ENCODE peak calls at places on chromosomes 1 and 21, in four cellular contexts. One of them, this sample, is unnamed. For H3K4me1 and H3K9me3, the result is how much of the 10 kb centered on the place peaks cover.

GRCh38 chr1:53392460-53392859 is 64.6 kb upstream of the LRP8 start:
- DNase-seq in hepatocyte: no peak
- DNase-seq in right lobe of liver: no peak
- DNase-seq in psoas muscle: no peak
- DNase-seq in this sample: no peak

GRCh38 chr1:99606306-99606705 is 39.6 kb upstream of the PALMD start:
- DNase-seq in psoas muscle: no peak
- DNase-seq in right lobe of liver: no peak
- DNase-seq in hepatocyte: no peak
- DNase-seq in this sample: no peak

GRCh38 chr1:16617101-16617727 is 3.9 kb upstream of the NBPF1 start:
- DNase-seq in right lobe of liver: peak
- DNase-seq in psoas muscle: no peak
- DNase-seq in hepatocyte: no peak
- DNase-seq in this sample: no peak

GRCh38 chr1:38009088-38009840 is 3.3 kb upstream of the UTP11 start:
- DNase-seq in hepatocyte: peak
- DNase-seq in right lobe of liver: no peak
- DNase-seq in psoas muscle: peak
- DNase-seq in this sample: peak

GRCh38 chr1:33470495-33471012 is 1.9 kb upstream of the ZSCAN20 start:
- DNase-seq in right lobe of liver: peak
- DNase-seq in psoas muscle: peak
- DNase-seq in hepatocyte: peak
- DNase-seq in this sample: peak

GRCh38 chr1:94275116-94275515 is 37.7 kb upstream of the ARHGAP29 start:
- DNase-seq in psoas muscle: no peak
- DNase-seq in hepatocyte: no peak
- DNase-seq in right lobe of liver: no peak
- DNase-seq in this sample: no peak

GRCh38 chr1:162548170-162548569 is 13.4 kb upstream of the UAP1 start:
- DNase-seq in right lobe of liver: no peak
- DNase-seq in psoas muscle: peak
- DNase-seq in hepatocyte: peak
- DNase-seq in this sample: peak

GRCh38 chr1:67683736-67684525 is 1.1 kb upstream of the GADD45A start:
- DNase-seq in psoas muscle: no peak
- DNase-seq in hepatocyte: no peak
- DNase-seq in right lobe of liver: no peak
- DNase-seq in this sample: peak

GRCh38 chr1:156896490-156897033 is 3.0 kb downstream of the PEAR1 start:
- DNase-seq in psoas muscle: no peak
- DNase-seq in hepatocyte: peak
- DNase-seq in right lobe of liver: no peak
- DNase-seq in this sample: peak

GRCh38 chr21:33943293-33943692 is 27.7 kb upstream of the ATP5PO start:
- DNase-seq in right lobe of liver: no peak
- DNase-seq in psoas muscle: no peak
- DNase-seq in hepatocyte: no peak
- DNase-seq in this sample: no peak

GRCh38 chr1:101697057-101697456 is 299.7 kb downstream of the OLFM3 start:
- DNase-seq in right lobe of liver: no peak
- DNase-seq in psoas muscle: no peak
- DNase-seq in hepatocyte: no peak
- DNase-seq in this sample: no peak

GRCh38 chr1:51252366-51252765 is 16.3 kb downstream of the RNF11 start:
- DNase-seq in hepatocyte: no peak
- DNase-seq in right lobe of liver: no peak
- DNase-seq in psoas muscle: no peak
- DNase-seq in this sample: no peak

GRCh38 chr1:87206444-87206843 is 122.2 kb upstream of the LMO4 start:
- DNase-seq in right lobe of liver: no peak
- DNase-seq in psoas muscle: no peak
- DNase-seq in hepatocyte: no peak
- DNase-seq in this sample: no peak

GRCh38 chr1:37497832-37498231 is 16.7 kb downstream of the MEAF6 start:
- DNase-seq in right lobe of liver: peak
- DNase-seq in hepatocyte: no peak
- DNase-seq in psoas muscle: no peak
- DNase-seq in this sample: no peak

GRCh38 chr1:125065092-125065820 is 3880.5 kb downstream of the SRGAP2C start:
- DNase-seq in hepatocyte: no peak
- DNase-seq in right lobe of liver: peak
- DNase-seq in psoas muscle: no peak
- DNase-seq in this sample: no peak

GRCh38 chr21:31132574-31133242 is 94.4 kb upstream of the KRTAP19-8 start:
- DNase-seq in hepatocyte: no peak
- DNase-seq in right lobe of liver: no peak
- DNase-seq in psoas muscle: no peak
- DNase-seq in this sample: peak

GRCh38 chr1:202952818-202953217 is 5.3 kb downstream of the ADIPOR1 start:
- DNase-seq in hepatocyte: no peak
- DNase-seq in psoas muscle: no peak
- DNase-seq in right lobe of liver: peak
- DNase-seq in this sample: peak

GRCh38 chr1:20702416-20702815 is 15.4 kb downstream of the KIF17 start:
- DNase-seq in hepatocyte: no peak
- DNase-seq in right lobe of liver: no peak
- DNase-seq in psoas muscle: no peak
- DNase-seq in this sample: no peak

GRCh38 chr21:46152939-46153258 is 2.5 kb downstream of the FTCD start:
- DNase-seq in right lobe of liver: peak
- DNase-seq in hepatocyte: no peak
- DNase-seq in psoas muscle: peak
- DNase-seq in this sample: no peak

GRCh38 chr1:31228986-31229385 is 10.7 kb downstream of the NKAIN1 start:
- DNase-seq in psoas muscle: no peak
- DNase-seq in hepatocyte: no peak
- DNase-seq in right lobe of liver: no peak
- DNase-seq in this sample: no peak

GRCh38 chr1:79293611-79294010 is 287.1 kb upstream of the ADGRL4 start:
- DNase-seq in right lobe of liver: no peak
- DNase-seq in psoas muscle: no peak
- DNase-seq in hepatocyte: no peak
- DNase-seq in this sample: no peak

GRCh38 chr1:17167783-17168479 is 37.0 kb upstream of the PADI1 start:
- DNase-seq in right lobe of liver: no peak
- DNase-seq in hepatocyte: no peak
- DNase-seq in psoas muscle: no peak
- DNase-seq in this sample: peak

GRCh38 chr1:95685091-95685490 is 451.1 kb downstream of the RWDD3 start:
- DNase-seq in hepatocyte: no peak
- DNase-seq in psoas muscle: no peak
- DNase-seq in right lobe of liver: no peak
- DNase-seq in this sample: no peak

GRCh38 chr1:157944666-157945280 is 48.7 kb upstream of the KIRREL1 start:
- DNase-seq in hepatocyte: peak
- DNase-seq in psoas muscle: no peak
- DNase-seq in right lobe of liver: no peak
- DNase-seq in this sample: no peak

GRCh38 chr1:157952601-157953000 is 40.8 kb upstream of the KIRREL1 start:
- DNase-seq in psoas muscle: no peak
- DNase-seq in right lobe of liver: no peak
- DNase-seq in hepatocyte: no peak
- DNase-seq in this sample: no peak

GRCh38 chr1:157951219-157951618 is 42.2 kb upstream of the KIRREL1 start:
- DNase-seq in right lobe of liver: no peak
- DNase-seq in hepatocyte: peak
- DNase-seq in psoas muscle: no peak
- DNase-seq in this sample: no peak

GRCh38 chr1:157948547-157949152 is 44.8 kb upstream of the KIRREL1 start:
- DNase-seq in psoas muscle: no peak
- DNase-seq in hepatocyte: peak
- DNase-seq in right lobe of liver: no peak
- DNase-seq in this sample: peak
- TF ChIP-seq CTCF in psoas muscle: no peak
- TF ChIP-seq CTCF in hepatocyte: peak
- TF ChIP-seq CTCF in right lobe of liver: peak
- TF ChIP-seq CTCF in this sample: peak

DNA sequence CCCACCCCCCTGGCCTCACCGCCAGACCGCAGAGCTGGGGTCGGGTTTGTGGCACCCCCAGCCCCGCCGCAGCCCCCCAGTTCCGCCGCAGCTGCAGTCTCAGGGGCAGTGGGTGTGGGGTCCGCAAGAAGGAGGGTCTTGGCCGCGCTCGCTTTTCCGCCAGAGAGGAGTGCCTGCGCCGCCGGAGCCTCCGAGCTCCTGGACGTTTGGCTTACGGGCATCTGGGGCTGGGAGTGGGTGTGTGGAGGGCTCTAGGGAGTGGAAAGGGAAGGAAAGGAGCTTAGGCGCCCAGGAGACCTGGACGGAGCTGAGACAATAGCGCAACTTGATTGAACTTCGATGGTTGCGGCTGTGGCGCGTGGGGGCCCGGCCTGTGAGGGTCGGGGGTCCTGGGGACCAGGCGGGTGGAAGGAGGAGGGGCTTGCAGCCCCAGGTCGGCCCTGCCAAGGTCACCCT is 88.8 kb upstream of the IPO9 start:
- DNase-seq in psoas muscle: no peak
- DNase-seq in right lobe of liver: no peak
- DNase-seq in hepatocyte: peak
- DNase-seq in this sample: no peak
- H3K4me1 ChIP-seq in psoas muscle: under half
- H3K4me1 ChIP-seq in right lobe of liver: under half
- H3K4me1 ChIP-seq in hepatocyte: under half
- H3K4me1 ChIP-seq in this sample: half or more

GRCh38 chr1:179474713-179475112 is 101.0 kb downstream of the NPHS2 start:
- DNase-seq in hepatocyte: no peak
- DNase-seq in psoas muscle: no peak
- DNase-seq in right lobe of liver: no peak
- DNase-seq in this sample: no peak

GRCh38 chr1:179478370-179478769 is 97.4 kb downstream of the NPHS2 start:
- DNase-seq in hepatocyte: no peak
- DNase-seq in psoas muscle: no peak
- DNase-seq in right lobe of liver: no peak
- DNase-seq in this sample: no peak

GRCh38 chr1:179476484-179476883 is 99.3 kb downstream of the NPHS2 start:
- DNase-seq in hepatocyte: no peak
- DNase-seq in right lobe of liver: no peak
- DNase-seq in psoas muscle: no peak
- DNase-seq in this sample: no peak
- H3K9me3 ChIP-seq in hepatocyte: under half
- H3K9me3 ChIP-seq in right lobe of liver: under half
- H3K9me3 ChIP-seq in psoas muscle: under half
- H3K9me3 ChIP-seq in this sample: under half

DNA sequence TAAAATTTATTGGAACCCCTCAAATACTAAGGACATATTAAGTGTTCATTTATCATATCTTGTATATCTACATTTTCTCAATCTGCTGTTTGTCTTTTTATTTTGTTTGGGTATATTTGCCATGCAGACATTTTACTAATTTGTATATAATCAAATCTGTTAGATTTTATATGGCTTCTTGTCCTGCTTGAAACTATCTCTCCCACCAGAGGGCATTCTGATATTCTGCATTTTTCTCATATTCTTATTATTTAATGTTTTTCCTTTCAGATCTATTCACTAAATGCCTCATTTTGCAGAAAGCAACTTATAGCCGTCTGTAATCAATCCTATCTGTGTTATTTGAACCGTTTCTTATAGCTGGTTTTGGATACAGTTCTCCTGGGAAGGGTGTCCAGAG is 745.5 kb downstream of the LRRIQ3 start:
- DNase-seq in psoas muscle: no peak
- DNase-seq in right lobe of liver: no peak
- DNase-seq in hepatocyte: no peak
- DNase-seq in this sample: no peak
- TF ChIP-seq CTCF in psoas muscle: no peak
- TF ChIP-seq CTCF in right lobe of liver: no peak
- TF ChIP-seq CTCF in hepatocyte: peak
- TF ChIP-seq CTCF in this sample: no peak

GRCh38 chr1:220807726-220808125 is 21.0 kb downstream of the MTARC1 start:
- DNase-seq in hepatocyte: no peak
- DNase-seq in psoas muscle: no peak
- DNase-seq in right lobe of liver: no peak
- DNase-seq in this sample: no peak
- H3K4me1 ChIP-seq in hepatocyte: under half
- H3K4me1 ChIP-seq in psoas muscle: under half
- H3K4me1 ChIP-seq in right lobe of liver: under half
- H3K4me1 ChIP-seq in this sample: under half

DNA sequence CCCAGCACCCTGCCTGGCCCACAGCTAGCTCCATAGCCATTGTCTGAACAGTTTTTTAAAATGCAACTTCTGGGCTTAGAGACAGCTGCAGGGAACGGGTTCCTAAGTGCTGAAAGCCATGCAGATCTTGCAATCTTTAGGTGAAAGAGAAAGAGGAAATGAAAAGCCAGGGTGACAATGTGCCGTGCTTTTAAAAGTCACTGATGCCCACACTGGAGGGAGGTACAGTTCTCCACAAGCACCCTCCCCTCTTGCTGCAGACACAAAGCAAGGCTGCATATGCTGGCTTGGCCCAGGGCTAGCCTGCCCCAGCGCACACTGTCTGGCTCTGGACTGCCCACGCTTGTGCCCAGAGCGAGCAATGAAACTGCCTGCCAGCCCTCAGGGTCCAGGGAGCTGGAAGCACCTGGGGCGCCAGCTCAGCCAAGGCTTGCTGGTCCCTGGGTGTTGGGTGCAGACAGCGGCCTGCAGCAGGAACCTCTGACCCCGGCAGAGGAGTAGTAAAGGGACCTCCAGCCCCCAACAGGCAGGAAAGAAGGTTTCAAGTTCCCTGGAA is 70.4 kb downstream of the AJAP1 start:
- DNase-seq in hepatocyte: no peak
- DNase-seq in psoas muscle: no peak
- DNase-seq in right lobe of liver: no peak
- DNase-seq in this sample: no peak
- H3K9me3 ChIP-seq in hepatocyte: under half
- H3K9me3 ChIP-seq in psoas muscle: under half
- H3K9me3 ChIP-seq in right lobe of liver: under half
- H3K9me3 ChIP-seq in this sample: under half

GRCh38 chr1:43074709-43075108 is 97.4 kb downstream of the EBNA1BP2 start:
- DNase-seq in right lobe of liver: no peak
- DNase-seq in psoas muscle: no peak
- DNase-seq in hepatocyte: no peak
- DNase-seq in this sample: no peak
- TF ChIP-seq CTCF in right lobe of liver: no peak
- TF ChIP-seq CTCF in psoas muscle: no peak
- TF ChIP-seq CTCF in hepatocyte: no peak
- TF ChIP-seq CTCF in this sample: no peak

This sample was measured in astrocyte.